ENCODE peak calls at places on chromosomes 12 and 14, in four cellular contexts. Y is HepG2, H is H1, F is GM12891. U is an unnamed sample.

GRCh38 chr12:58938440-58938839 is 18.1 kb upstream of the LRIG3 start:
- DNase-seq in Y (no peak), H (no peak), F (no peak), U (no peak)

GRCh38 chr12:79162948-79163347 is 298.4 kb downstream of the SYT1 start:
- DNase-seq in Y (no peak), H (no peak), F (no peak), U (no peak)

GRCh38 chr12:52533686-52534470 is 13.7 kb upstream of the KRT5 start:
- DNase-seq in Y (no peak), H (no peak), F (no peak), U (no peak)

GRCh38 chr14:73924337-73924736 is 25.6 kb downstream of the FAM161B start:
- DNase-seq in Y (no peak), H (no peak), F (no peak), U (no peak)

GRCh38 chr12:779745-780734 is 27.7 kb downstream of the WNK1 start:
- DNase-seq in Y (peak), H (no peak), F (no peak), U (no peak)

GRCh38 chr14:102063092-102063807 is 23.6 kb downstream of the HSP90AA1 start:
- DNase-seq in Y (peak), H (no peak), F (peak), U (no peak)

GRCh38 chr14:22878271-22879246 is 4.5 kb upstream of the REM2 start:
- DNase-seq in Y (no peak), H (no peak), F (no peak), U (no peak)

GRCh38 chr14:23430733-23431105 is 4.7 kb downstream of the MYH7 start:
- DNase-seq in Y (no peak), H (no peak), F (no peak), U (no peak)

GRCh38 chr12:42442328-42442759 is 116.4 kb downstream of the PPHLN1 start:
- DNase-seq in Y (peak), H (no peak), F (no peak), U (no peak)

GRCh38 chr12:100450726-100451125 is 22.9 kb upstream of the NR1H4 start:
- DNase-seq in Y (no peak), H (no peak), F (no peak), U (no peak)

GRCh38 chr12:71731439-71732356 is 23.0 kb upstream of the RAB21 start:
- DNase-seq in Y (peak), H (no peak), F (no peak), U (no peak)

GRCh38 chr12:42446761-42447160 is 120.8 kb downstream of the PPHLN1 start:
- DNase-seq in Y (no peak), H (no peak), F (no peak), U (no peak)

GRCh38 chr14:96962337-96962736 is 165.2 kb downstream of the VRK1 start:
- DNase-seq in Y (no peak), H (no peak), F (no peak), U (no peak)

GRCh38 chr12:93180566-93180965 is 197.2 kb upstream of the NUDT4 start:
- DNase-seq in Y (no peak), H (no peak), F (no peak), U (no peak)

GRCh38 chr14:89813485-89814080 is 140.9 kb downstream of the EFCAB11 start:
- DNase-seq in Y (no peak), H (peak), F (no peak), U (no peak)

GRCh38 chr12:67647547-67648305 is 819 bp upstream of the DYRK2 start:
- DNase-seq in Y (peak), H (peak), F (peak), U (peak)

GRCh38 chr12:3218150-3218845 is 141.1 kb downstream of the TSPAN9 start:
- DNase-seq in Y (no peak), H (no peak), F (no peak), U (no peak)

GRCh38 chr12:56631790-56632700 is 1.9 kb upstream of the BAZ2A start:
- DNase-seq in Y (peak), H (no peak), F (no peak), U (peak)

GRCh38 chr14:100065161-100065871 is at the start of gene EVL:
- DNase-seq in Y (no peak), H (no peak), F (no peak), U (peak)

GRCh38 chr14:68687746-68688145 is 105.1 kb downstream of the ZFP36L1 start:
- DNase-seq in Y (no peak), H (no peak), F (no peak), U (no peak)

GRCh38 chr12:105221588-105222325 is 14.2 kb downstream of the APPL2 start:
- DNase-seq in Y (no peak), H (no peak), F (no peak), U (no peak)

GRCh38 chr14:57943038-57943437 is 77.1 kb upstream of the SLC35F4 start:
- DNase-seq in Y (no peak), H (no peak), F (no peak), U (no peak)

GRCh38 chr12:78179346-78179745 is 348.7 kb downstream of the NAV3 start:
- DNase-seq in Y (no peak), H (no peak), F (no peak), U (no peak)

GRCh38 chr14:103541494-103541943 is 12.5 kb downstream of the TRMT61A start:
- DNase-seq in Y (no peak), H (no peak), F (no peak), U (peak)

GRCh38 chr14:98176910-98177309 is 1095.1 kb downstream of the BCL11B start:
- DNase-seq in Y (no peak), H (no peak), F (no peak), U (no peak)

GRCh38 chr14:97848351-97848980 is 1051.3 kb downstream of the VRK1 start:
- DNase-seq in Y (no peak), H (no peak), F (no peak), U (no peak)

GRCh38 chr14:96501383-96501745 is 818 bp upstream of the PAPOLA start:
- DNase-seq in Y (no peak), H (no peak), F (no peak), U (no peak)

GRCh38 chr12:42568952-42569916 is 20.3 kb downstream of the PRICKLE1 start:
- DNase-seq in Y (peak), H (no peak), F (no peak), U (no peak)

GRCh38 chr12:89354630-89354931 is 2.3 kb upstream of the DUSP6 start:
- DNase-seq in Y (no peak), H (no peak), F (peak), U (no peak)

GRCh38 chr14:23159516-23159915 is 23.9 kb downstream of the SLC7A8 start:
- DNase-seq in Y (no peak), H (no peak), F (no peak), U (no peak)

DNA sequence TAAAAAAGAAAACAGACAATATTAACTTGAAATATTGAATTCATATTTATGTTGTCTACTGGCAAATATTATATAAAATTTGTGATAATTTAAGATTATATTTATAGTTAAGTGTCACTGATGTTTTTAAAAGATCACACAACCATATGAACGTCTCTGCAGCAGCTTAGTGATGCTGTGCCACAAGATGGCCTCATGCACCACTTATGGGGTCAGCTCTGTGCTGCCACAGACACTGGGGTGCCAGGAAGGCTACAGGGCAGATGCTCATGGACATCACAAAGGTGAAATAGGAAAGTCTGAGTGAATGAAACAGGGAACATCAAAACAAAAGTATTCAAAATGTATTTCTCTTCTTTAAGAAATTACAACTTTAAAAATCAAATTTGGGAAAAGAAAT is 13.1 kb downstream of the ATXN3 start:
- DNase-seq in Y (no peak), H (no peak), F (no peak), U (no peak)
- TF ChIP-seq TAF1 in Y (no peak), H (no peak), F (no peak), U (no peak)

GRCh38 chr14:53955671-53956426 is 776 bp downstream of the BMP4 start:
- DNase-seq in Y (peak), H (no peak), F (no peak), U (no peak)

GRCh38 chr14:53953828-53954550 is 2.6 kb downstream of the BMP4 start:
- DNase-seq in Y (peak), H (no peak), F (no peak), U (no peak)

GRCh38 chr14:53954551-53955233 is 1.9 kb downstream of the BMP4 start:
- DNase-seq in Y (no peak), H (no peak), F (no peak), U (no peak)

GRCh38 chr14:53956427-53957201 is at the start of gene BMP4:
- DNase-seq in Y (peak), H (peak), F (no peak), U (no peak)

DNA sequence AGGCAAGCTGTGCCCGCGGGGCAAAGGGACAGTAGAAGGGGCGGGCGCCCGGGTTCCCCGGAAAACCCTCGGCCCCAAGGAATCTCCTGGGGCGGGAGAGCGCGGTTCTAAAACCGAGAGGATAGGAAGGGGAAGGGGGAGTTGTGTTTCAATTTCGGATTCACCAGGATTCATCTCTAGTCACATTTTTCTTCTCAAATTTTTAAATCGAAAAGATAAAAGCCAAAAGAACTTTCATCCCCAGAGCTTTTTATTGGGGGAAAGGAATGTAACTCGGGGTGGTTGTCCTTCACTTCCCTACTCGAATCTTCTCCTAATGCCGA is 1.4 kb downstream of the BMP4 start:
- DNase-seq in Y (no peak), H (no peak), F (no peak), U (no peak)
- TF ChIP-seq POLR2AphosphoS5 in Y (no peak), H (no peak), F (no peak), U (no peak)

GRCh38 chr12:13254311-13254710 is 57.8 kb downstream of the EMP1 start:
- DNase-seq in Y (no peak), H (no peak), F (no peak), U (no peak)

GRCh38 chr12:13256705-13257045 is 60.1 kb downstream of the EMP1 start:
- DNase-seq in Y (no peak), H (no peak), F (no peak), U (no peak)

GRCh38 chr12:13257356-13257875 is 60.9 kb downstream of the EMP1 start:
- DNase-seq in Y (no peak), H (no peak), F (no peak), U (no peak)

GRCh38 chr12:13258212-13258611 is 61.7 kb downstream of the EMP1 start:
- DNase-seq in Y (no peak), H (no peak), F (no peak), U (no peak)

DNA sequence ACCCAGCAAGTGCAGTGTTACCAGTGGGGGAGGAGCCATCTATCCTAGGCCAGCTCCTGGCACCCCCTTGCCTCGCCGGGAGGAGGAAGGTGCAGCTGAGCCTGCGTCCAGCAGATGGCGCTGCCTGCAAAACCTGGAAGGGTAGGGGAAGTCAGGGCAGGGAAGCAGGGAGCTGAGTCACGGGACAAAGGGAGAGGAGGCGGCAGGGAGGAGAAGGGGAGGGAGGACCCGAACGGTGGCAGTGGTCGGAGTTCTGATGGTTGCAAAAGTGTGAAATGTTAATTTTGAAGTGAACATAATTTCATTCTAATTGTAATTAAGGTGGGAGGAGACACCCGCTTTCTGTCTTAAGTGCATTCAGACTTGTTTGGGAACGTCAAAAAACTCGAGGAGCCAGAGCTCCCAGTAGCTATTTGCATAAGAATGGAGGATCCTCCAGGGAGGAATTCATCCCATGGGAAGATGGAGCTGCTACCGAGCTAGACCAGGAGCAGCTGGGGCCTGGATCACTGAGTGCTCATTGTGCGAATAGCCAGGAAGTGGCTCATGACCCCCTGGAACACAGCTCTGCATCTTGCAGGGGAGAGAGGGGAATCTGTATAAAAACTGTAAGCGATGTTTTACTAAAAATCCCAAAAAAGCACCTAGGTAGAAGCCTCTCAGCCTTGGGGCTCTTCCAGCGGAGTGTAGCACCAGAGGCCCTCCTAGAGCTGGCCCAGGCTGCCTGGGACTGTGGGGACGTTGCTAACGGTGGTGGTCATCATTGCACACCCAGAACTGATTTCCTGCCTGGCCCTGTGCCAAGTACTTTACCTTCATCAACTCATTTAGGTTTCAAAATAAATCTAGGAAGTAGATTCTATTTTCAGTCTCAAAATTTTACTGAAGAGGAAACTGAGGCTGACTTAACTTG is 59.5 kb downstream of the EMP1 start:
- DNase-seq in Y (peak), H (peak), F (peak), U (peak)
- TF ChIP-seq POLR2A in Y (no peak), H (peak), F (no peak), U (no peak)

DNA sequence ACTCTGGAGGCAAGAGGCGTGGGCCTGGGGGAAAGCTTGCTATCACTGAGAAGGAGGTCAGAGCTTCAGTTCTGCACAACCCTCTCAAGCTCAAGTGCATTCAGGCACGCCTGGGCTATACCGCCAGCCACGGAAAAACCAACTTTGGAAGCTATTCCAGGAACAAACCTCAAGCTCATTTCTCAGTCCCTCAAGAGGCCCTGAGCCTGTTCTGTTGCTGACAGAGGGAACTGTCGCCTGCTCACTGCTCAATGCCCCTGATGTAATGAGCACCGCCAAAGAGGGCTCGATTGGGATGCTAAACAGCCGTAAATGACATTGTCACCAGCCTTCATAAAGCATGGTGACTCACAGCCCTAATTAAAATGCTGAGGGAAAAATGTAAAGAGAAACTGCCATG is 9.2 kb downstream of the NOS1 start:
- DNase-seq in Y (no peak), H (no peak), F (no peak), U (no peak)
- TF ChIP-seq TAF1 in Y (no peak), H (no peak), F (no peak), U (no peak)

DNA sequence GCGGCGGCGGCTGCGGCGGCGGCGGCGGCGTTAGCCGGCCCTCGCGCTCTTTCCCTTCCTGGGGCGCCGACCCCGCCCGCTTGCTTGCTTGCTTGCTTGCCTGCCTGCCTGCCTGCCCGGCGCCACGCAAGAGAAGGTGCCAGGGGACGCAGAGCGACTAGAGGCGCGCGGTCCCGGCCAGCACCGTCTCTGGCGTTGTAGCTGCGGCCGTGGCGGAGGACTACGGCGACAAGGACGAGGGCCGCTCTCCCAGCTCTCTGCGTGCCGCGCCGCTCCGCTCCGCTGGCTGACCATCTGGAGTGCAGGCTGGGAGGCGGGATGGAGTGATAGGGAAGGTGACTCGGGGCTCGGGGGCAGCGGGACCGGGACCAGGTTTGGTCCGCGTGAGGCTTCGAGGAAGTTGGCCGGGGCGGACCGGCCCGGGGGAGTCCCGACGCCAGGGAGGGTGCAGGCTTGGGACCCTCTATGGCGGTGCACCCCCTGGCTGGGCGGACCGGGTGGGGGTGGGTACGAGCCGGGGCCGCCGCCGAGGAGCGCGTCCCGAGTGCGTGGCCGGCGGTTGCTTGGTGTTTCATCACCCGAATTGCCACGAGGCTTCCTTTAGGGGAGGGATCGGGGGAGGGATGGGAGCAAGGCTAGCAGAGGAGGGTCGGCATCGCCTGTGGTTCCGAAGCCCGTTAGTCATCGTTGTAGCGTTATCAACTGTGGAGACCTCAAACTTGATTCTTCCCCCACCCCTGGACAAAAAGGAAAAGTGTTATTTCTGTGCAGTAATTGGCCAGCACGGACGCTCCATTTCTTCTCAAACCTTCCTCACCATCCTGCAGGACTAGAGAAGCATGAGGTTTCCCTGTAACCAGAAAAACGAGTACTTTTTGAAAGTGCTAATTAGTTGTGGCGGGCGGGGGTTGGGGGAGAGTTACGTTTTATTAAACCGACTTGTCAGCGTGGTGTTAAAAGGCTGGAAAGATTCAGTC is 566 bp downstream of the XPOT start:
- DNase-seq in Y (peak), H (no peak), F (no peak), U (peak)
- TF ChIP-seq POLR2AphosphoS5 in Y (peak), H (no peak), F (no peak), U (peak)

DNA sequence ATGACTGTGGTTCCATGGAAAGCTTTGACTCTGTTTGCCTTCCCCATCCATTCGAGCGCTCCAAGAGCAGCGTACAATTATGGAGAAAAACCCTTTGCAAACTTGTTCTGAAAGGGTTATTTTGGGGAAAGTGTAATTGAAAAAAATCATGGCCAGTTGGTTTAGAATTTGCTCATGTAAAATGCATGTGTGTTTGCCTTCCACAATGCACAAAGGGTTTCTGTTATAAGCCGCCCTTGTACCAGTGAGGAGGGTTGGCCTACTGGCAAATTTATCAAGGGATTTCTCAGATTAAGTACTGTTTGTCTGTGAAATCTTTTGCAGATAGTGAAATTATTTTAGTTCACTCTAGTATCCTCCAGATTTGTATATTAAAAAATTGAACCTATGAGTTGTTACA is 62.7 kb upstream of the PELI2 start:
- DNase-seq in Y (no peak), H (no peak), F (no peak), U (no peak)
- TF ChIP-seq POLR2A in Y (no peak), H (no peak), F (no peak), U (no peak)

GRCh38 chr12:84874125-84874824 is 38.3 kb downstream of the SLC6A15 start:
- DNase-seq in Y (peak), H (no peak), F (no peak), U (no peak)
- TF ChIP-seq TAF1 in Y (no peak), H (no peak), F (no peak), U (no peak)

U was measured in GM12892.